ENCODE peak calls at places on chromosome 17, in five cellular contexts. I, F, Q, U and E are unnamed samples.

GRCh38 chr17:64634217-64634616 is 27.9 kb downstream of the SMURF2 start:
- DNase-seq in U (no peak), F (no peak), Q (no peak), I (no peak), E (no peak)

GRCh38 chr17:32498362-32498761 is 11.6 kb downstream of the CDK5R1 start:
- DNase-seq in I (no peak), U (peak), F (no peak), Q (no peak), E (no peak)

GRCh38 chr17:30543456-30543855 is 66.2 kb downstream of the GOSR1 start:
- DNase-seq in F (no peak), Q (no peak), U (no peak), I (no peak), E (no peak)

GRCh38 chr17:15361592-15361991 is 20.2 kb upstream of the TEKT3 start:
- DNase-seq in Q (no peak), U (no peak), F (no peak), I (no peak), E (no peak)

GRCh38 chr17:12709063-12709462 is 43.4 kb downstream of the MYOCD start:
- DNase-seq in I (no peak), U (no peak), F (no peak), Q (no peak), E (no peak)

GRCh38 chr17:28599311-28600184 is 723 bp upstream of the SPAG5 start:
- DNase-seq in F (no peak), I (no peak), Q (peak), U (peak), E (peak)

GRCh38 chr17:17206149-17206912 is at the start of gene PLD6:
- DNase-seq in I (no peak), Q (no peak), F (peak), U (peak), E (no peak)

GRCh38 chr17:79927688-79928501 is 88.7 kb upstream of the CBX4 start:
- DNase-seq in Q (no peak), F (no peak), U (no peak), I (no peak), E (no peak)

GRCh38 chr17:79458356-79458755 is 152.5 kb downstream of the RBFOX3 start:
- DNase-seq in I (no peak), F (no peak), Q (no peak), U (no peak), E (no peak)

GRCh38 chr17:50864747-50865059 is 1.5 kb downstream of the TOB1 start:
- DNase-seq in I (no peak), U (no peak), F (no peak), Q (no peak), E (no peak)

GRCh38 chr17:29241015-29241963 is 5.4 kb upstream of the CRYBA1 start:
- DNase-seq in U (no peak), F (no peak), Q (peak), I (no peak), E (peak)

GRCh38 chr17:17070931-17071330 is 28.7 kb downstream of the MPRIP start:
- DNase-seq in U (no peak), I (no peak), F (no peak), Q (no peak), E (no peak)

GRCh38 chr17:82710499-82711232 is 5.8 kb upstream of the FN3KRP start:
- DNase-seq in I (no peak), Q (no peak), U (no peak), F (no peak), E (no peak)

GRCh38 chr17:35372846-35373531 is 432 bp downstream of the SLFN11 start:
- DNase-seq in F (peak), U (no peak), I (no peak), Q (no peak), E (no peak)

GRCh38 chr17:37643829-37644228 is 583 bp upstream of the DDX52 start:
- DNase-seq in U (no peak), I (no peak), F (no peak), Q (no peak), E (no peak)

GRCh38 chr17:2949469-2950044 is 113.8 kb downstream of the OR1D5 start:
- DNase-seq in Q (no peak), I (no peak), U (no peak), F (no peak), E (no peak)

GRCh38 chr17:8557176-8557806 is 73.2 kb downstream of the MYH10 start:
- DNase-seq in Q (no peak), U (no peak), F (no peak), I (no peak), E (no peak)

GRCh38 chr17:62739666-62740065 is 68.4 kb downstream of the MARCHF10 start:
- DNase-seq in U (no peak), I (no peak), F (no peak), Q (no peak), E (no peak)

GRCh38 chr17:2064511-2064910 is 9.6 kb downstream of the HIC1 start:
- DNase-seq in I (no peak), F (no peak), U (no peak), Q (no peak), E (no peak)

GRCh38 chr17:42342242-42343008 is 45.8 kb downstream of the STAT3 start:
- DNase-seq in Q (no peak), U (no peak), I (no peak), F (no peak), E (no peak)

GRCh38 chr17:64148017-64148631 is 18.2 kb upstream of the ERN1 start:
- DNase-seq in Q (no peak), U (no peak), F (no peak), I (no peak), E (no peak)

GRCh38 chr17:4672726-4673125 is 31.2 kb downstream of the PELP1 start:
- DNase-seq in U (no peak), Q (no peak), F (no peak), I (no peak), E (no peak)

GRCh38 chr17:29590261-29590978 is 972 bp upstream of the GIT1 start:
- DNase-seq in U (no peak), I (no peak), Q (no peak), F (no peak), E (no peak)

GRCh38 chr17:50165867-50166517 is at the start of gene SGCA:
- DNase-seq in Q (no peak), U (no peak), F (no peak), I (no peak), E (no peak)

GRCh38 chr17:73007447-73007846 is 85.0 kb downstream of the SLC39A11 start:
- DNase-seq in F (no peak), Q (peak), I (no peak), U (no peak), E (no peak)

GRCh38 chr17:80141463-80142165 is 5.3 kb downstream of the EIF4A3 start:
- DNase-seq in Q (no peak), I (no peak), F (no peak), U (no peak), E (no peak)

GRCh38 chr17:35577826-35578194 is 561 bp downstream of the PEX12 start:
- DNase-seq in Q (no peak), U (no peak), F (no peak), I (no peak), E (no peak)

GRCh38 chr17:596763-597644 is 117.6 kb downstream of the VPS53 start:
- DNase-seq in Q (no peak), U (no peak), F (no peak), I (no peak), E (no peak)

GRCh38 chr17:38897176-38897575 is 27.3 kb downstream of the LASP1 start:
- DNase-seq in U (no peak), F (no peak), Q (no peak), I (no peak), E (no peak)

GRCh38 chr17:28854457-28855382 is at the start of gene ERAL1:
- DNase-seq in I (peak), Q (peak), F (peak), U (peak), E (peak)

GRCh38 chr17:50837286-50837979 is 2.0 kb downstream of the WFIKKN2 start:
- DNase-seq in U (no peak), Q (no peak), F (no peak), I (no peak), E (no peak)

GRCh38 chr17:37182786-37183185 is 193.0 kb upstream of the C17orf78 start:
- DNase-seq in I (no peak), Q (no peak), F (no peak), U (no peak), E (no peak)

GRCh38 chr17:46061435-46061834 is 62.4 kb downstream of the STH start:
- DNase-seq in F (no peak), U (peak), Q (no peak), I (no peak), E (no peak)

GRCh38 chr17:64196626-64197025 is 66.4 kb downstream of the TEX2 start:
- DNase-seq in F (no peak), I (no peak), U (no peak), Q (no peak), E (no peak)

GRCh38 chr17:4879591-4879990 is 19.7 kb upstream of the C17orf107 start:
- DNase-seq in Q (no peak), I (no peak), F (no peak), U (no peak), E (no peak)